ENCODE peak calls at places on chromosomes 2 and 18, in four cellular contexts. One of them, this sample, is unnamed.

GRCh38 chr2:216211141-216211540 is 102.0 kb downstream of the XRCC5 start:
- DNase-seq in tibial nerve: no peak
- DNase-seq in HL-60: no peak
- DNase-seq in cardiac fibroblast: no peak
- DNase-seq in this sample: no peak

GRCh38 chr2:236194786-236195185 is 26.6 kb upstream of the GBX2 start:
- DNase-seq in tibial nerve: no peak
- DNase-seq in HL-60: no peak
- DNase-seq in cardiac fibroblast: no peak
- DNase-seq in this sample: no peak

GRCh38 chr2:26473796-26474195 is 4.1 kb downstream of the OTOF start:
- DNase-seq in tibial nerve: no peak
- DNase-seq in HL-60: no peak
- DNase-seq in cardiac fibroblast: no peak
- DNase-seq in this sample: no peak

GRCh38 chr18:23283933-23284430 is 148.7 kb downstream of the CABLES1 start:
- DNase-seq in tibial nerve: no peak
- DNase-seq in HL-60: no peak
- DNase-seq in cardiac fibroblast: peak
- DNase-seq in this sample: no peak

GRCh38 chr2:195500878-195501277 is 156.1 kb upstream of the SLC39A10 start:
- DNase-seq in tibial nerve: no peak
- DNase-seq in HL-60: no peak
- DNase-seq in cardiac fibroblast: no peak
- DNase-seq in this sample: no peak

GRCh38 chr2:5766051-5766450 is 73.9 kb downstream of the SOX11 start:
- DNase-seq in tibial nerve: no peak
- DNase-seq in HL-60: no peak
- DNase-seq in cardiac fibroblast: no peak
- DNase-seq in this sample: no peak

GRCh38 chr2:203225423-203226039 is 13.3 kb upstream of the CYP20A1 start:
- DNase-seq in tibial nerve: no peak
- DNase-seq in HL-60: no peak
- DNase-seq in cardiac fibroblast: peak
- DNase-seq in this sample: no peak

GRCh38 chr2:127085260-127085666 is 21.7 kb downstream of the BIN1 start:
- DNase-seq in tibial nerve: no peak
- DNase-seq in HL-60: no peak
- DNase-seq in cardiac fibroblast: no peak
- DNase-seq in this sample: no peak

GRCh38 chr2:85369500-85369899 is 14.9 kb downstream of the ELMOD3 start:
- DNase-seq in tibial nerve: no peak
- DNase-seq in HL-60: no peak
- DNase-seq in cardiac fibroblast: no peak
- DNase-seq in this sample: no peak

GRCh38 chr2:239323473-239323872 is 77.3 kb downstream of the HDAC4 start:
- DNase-seq in tibial nerve: no peak
- DNase-seq in HL-60: no peak
- DNase-seq in cardiac fibroblast: no peak
- DNase-seq in this sample: no peak

DNA sequence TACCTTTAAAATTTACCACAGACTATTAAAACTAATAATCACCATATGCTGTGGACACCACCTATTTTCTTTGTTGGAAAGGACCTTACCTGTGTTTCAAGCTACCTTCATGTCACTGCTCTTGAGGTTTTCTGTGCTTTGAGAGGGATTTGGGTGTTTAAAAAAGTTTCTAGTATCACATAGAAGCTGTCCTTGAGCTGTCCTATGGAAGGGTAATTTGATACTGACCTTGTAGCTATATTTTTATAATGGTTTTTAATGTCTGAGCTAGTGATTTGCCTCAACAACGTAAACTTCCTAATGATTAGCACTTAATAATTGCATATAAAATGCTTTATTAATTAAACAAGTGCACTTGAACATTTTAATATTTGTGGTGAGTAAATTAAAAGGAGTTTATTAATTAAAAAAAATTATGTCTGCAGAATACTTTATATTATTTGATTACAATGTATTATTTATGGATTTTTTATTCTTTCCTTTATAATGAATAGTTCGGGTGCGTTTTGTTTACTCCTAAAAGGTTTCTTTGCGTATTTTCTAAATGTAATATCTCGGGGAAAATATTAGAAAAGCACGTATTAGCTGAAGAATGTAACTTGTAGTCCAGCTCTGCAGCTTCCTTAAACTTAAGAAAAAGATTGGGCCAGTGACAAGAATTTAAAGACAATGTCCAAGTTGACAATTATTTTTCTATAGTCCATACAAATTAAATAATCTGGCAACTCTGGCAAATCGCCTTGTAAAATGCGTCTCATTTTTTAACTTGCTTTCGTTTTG is 2.3 kb downstream of the HOXD8 start:
- DNase-seq in tibial nerve: no peak
- DNase-seq in HL-60: no peak
- DNase-seq in cardiac fibroblast: no peak
- DNase-seq in this sample: no peak
- H3K4me3 ChIP-seq in tibial nerve: no peak
- H3K4me3 ChIP-seq in HL-60: no peak
- H3K4me3 ChIP-seq in cardiac fibroblast: no peak
- H3K4me3 ChIP-seq in this sample: no peak

GRCh38 chr2:12592296-12592695 is 124.4 kb upstream of the TRIB2 start:
- DNase-seq in tibial nerve: no peak
- DNase-seq in HL-60: no peak
- DNase-seq in cardiac fibroblast: no peak
- DNase-seq in this sample: no peak
- TF ChIP-seq CTCF in tibial nerve: no peak
- TF ChIP-seq CTCF in HL-60: no peak
- TF ChIP-seq CTCF in cardiac fibroblast: no peak
- TF ChIP-seq CTCF in this sample: no peak

DNA sequence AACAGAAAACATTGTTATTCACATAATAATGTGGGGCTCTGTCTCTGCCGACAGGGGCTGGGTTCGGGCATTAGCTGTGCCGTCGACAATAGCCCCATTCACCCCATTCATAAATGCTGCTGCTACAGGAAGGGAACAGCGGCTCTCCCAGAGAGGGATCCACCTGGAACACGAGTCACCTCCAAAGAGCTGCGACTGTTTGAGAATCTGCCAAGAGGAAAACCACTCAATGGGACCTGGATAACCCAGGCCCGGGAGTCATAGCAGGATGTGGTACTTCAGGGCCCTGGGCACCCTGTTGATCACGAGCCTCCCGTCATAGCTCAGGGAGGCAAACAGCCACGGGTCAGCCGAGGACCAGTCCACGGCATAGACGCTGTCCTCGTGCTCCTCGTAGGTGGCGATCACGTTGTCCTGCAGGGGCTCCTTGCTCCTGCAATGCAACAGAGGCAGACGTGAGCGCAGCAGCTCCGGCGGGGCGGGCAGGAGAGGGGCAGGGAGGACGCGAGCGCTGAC is 188.5 kb downstream of the EIPR1 start:
- DNase-seq in tibial nerve: no peak
- DNase-seq in HL-60: no peak
- DNase-seq in cardiac fibroblast: peak
- DNase-seq in this sample: no peak
- H3K4me3 ChIP-seq in tibial nerve: no peak
- H3K4me3 ChIP-seq in HL-60: no peak
- H3K4me3 ChIP-seq in cardiac fibroblast: no peak
- H3K4me3 ChIP-seq in this sample: no peak

GRCh38 chr2:71282493-71282892 is 49.1 kb upstream of the ZNF638 start:
- DNase-seq in tibial nerve: no peak
- DNase-seq in HL-60: no peak
- DNase-seq in cardiac fibroblast: peak
- DNase-seq in this sample: no peak
- TF ChIP-seq CTCF in tibial nerve: no peak
- TF ChIP-seq CTCF in HL-60: no peak
- TF ChIP-seq CTCF in cardiac fibroblast: no peak
- TF ChIP-seq CTCF in this sample: peak

GRCh38 chr2:131674174-131674507 is 146.5 kb downstream of the CCDC74A start:
- DNase-seq in tibial nerve: no peak
- DNase-seq in HL-60: no peak
- DNase-seq in cardiac fibroblast: no peak
- DNase-seq in this sample: no peak

GRCh38 chr2:131673400-131674173 is 145.9 kb downstream of the CCDC74A start:
- DNase-seq in tibial nerve: peak
- DNase-seq in HL-60: no peak
- DNase-seq in cardiac fibroblast: peak
- DNase-seq in this sample: no peak
- H3K4me3 ChIP-seq in tibial nerve: peak
- H3K4me3 ChIP-seq in HL-60: peak
- H3K4me3 ChIP-seq in cardiac fibroblast: peak
- H3K4me3 ChIP-seq in this sample: peak

GRCh38 chr2:40213616-40214015 is 238.3 kb downstream of the SLC8A1 start:
- DNase-seq in tibial nerve: no peak
- DNase-seq in HL-60: no peak
- DNase-seq in cardiac fibroblast: no peak
- DNase-seq in this sample: no peak

GRCh38 chr2:40210968-40211353 is 240.9 kb downstream of the SLC8A1 start:
- DNase-seq in tibial nerve: no peak
- DNase-seq in HL-60: no peak
- DNase-seq in cardiac fibroblast: no peak
- DNase-seq in this sample: no peak

GRCh38 chr2:40210344-40210967 is 241.4 kb downstream of the SLC8A1 start:
- DNase-seq in tibial nerve: no peak
- DNase-seq in HL-60: no peak
- DNase-seq in cardiac fibroblast: no peak
- DNase-seq in this sample: no peak

GRCh38 chr2:40209728-40210127 is 242.2 kb downstream of the SLC8A1 start:
- DNase-seq in tibial nerve: no peak
- DNase-seq in HL-60: no peak
- DNase-seq in cardiac fibroblast: no peak
- DNase-seq in this sample: no peak

DNA sequence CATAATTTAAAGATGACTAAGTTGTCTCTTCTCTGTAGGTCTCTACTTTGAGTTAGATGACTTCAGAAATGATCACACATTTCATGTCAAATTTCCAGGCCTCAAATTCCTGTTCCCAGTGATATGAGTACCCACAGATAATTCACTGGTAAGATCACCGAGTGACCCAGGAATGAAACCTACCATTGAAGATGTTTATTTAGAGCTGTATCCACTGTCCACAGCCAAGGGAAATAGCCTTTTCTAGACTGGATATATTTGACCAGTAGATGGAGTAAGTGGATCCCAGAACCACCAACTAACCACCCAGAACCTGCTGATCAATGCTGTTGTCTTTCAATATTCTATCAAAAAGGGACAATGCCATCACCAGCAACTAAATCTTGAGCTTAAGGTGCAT is 238.8 kb downstream of the SLC8A1 start:
- DNase-seq in tibial nerve: no peak
- DNase-seq in HL-60: no peak
- DNase-seq in cardiac fibroblast: peak
- DNase-seq in this sample: no peak
- TF ChIP-seq CTCF in tibial nerve: peak
- TF ChIP-seq CTCF in HL-60: no peak
- TF ChIP-seq CTCF in cardiac fibroblast: peak
- TF ChIP-seq CTCF in this sample: peak

GRCh38 chr2:159799833-159800232 is 1.8 kb upstream of the CD302 start:
- DNase-seq in tibial nerve: no peak
- DNase-seq in HL-60: no peak
- DNase-seq in cardiac fibroblast: no peak
- DNase-seq in this sample: no peak

GRCh38 chr2:159798376-159798724 is 342 bp upstream of the CD302 start:
- DNase-seq in tibial nerve: no peak
- DNase-seq in HL-60: no peak
- DNase-seq in cardiac fibroblast: no peak
- DNase-seq in this sample: no peak

GRCh38 chr2:159797468-159798375 is at the start of gene CD302:
- DNase-seq in tibial nerve: peak
- DNase-seq in HL-60: peak
- DNase-seq in cardiac fibroblast: peak
- DNase-seq in this sample: no peak

GRCh38 chr2:159793265-159793664 is 4.7 kb downstream of the CD302 start:
- DNase-seq in tibial nerve: no peak
- DNase-seq in HL-60: no peak
- DNase-seq in cardiac fibroblast: no peak
- DNase-seq in this sample: no peak

GRCh38 chr2:159795781-159796667 is 2.0 kb downstream of the CD302 start:
- DNase-seq in tibial nerve: no peak
- DNase-seq in HL-60: no peak
- DNase-seq in cardiac fibroblast: no peak
- DNase-seq in this sample: no peak
- H3K4me3 ChIP-seq in tibial nerve: no peak
- H3K4me3 ChIP-seq in HL-60: no peak
- H3K4me3 ChIP-seq in cardiac fibroblast: no peak
- H3K4me3 ChIP-seq in this sample: no peak

DNA sequence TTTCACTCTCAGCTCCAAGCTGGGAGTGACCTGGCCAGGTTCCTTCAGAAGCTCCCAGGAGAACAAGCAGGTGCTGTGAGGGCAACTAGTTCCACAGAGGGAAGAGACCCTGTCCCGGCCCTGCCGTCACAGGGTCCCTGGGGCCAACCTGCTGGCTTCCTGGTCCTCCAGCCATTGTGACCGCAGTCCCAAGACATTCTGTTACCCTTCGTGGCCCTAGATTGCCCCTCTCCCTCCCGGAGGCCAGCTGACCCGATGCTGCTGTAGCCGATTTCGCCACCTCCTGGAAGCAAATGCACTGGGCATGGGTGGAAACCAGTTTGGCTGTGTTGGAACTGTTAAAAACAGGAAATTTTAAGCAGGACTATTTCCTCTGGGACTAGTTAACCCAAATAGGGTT is 55.4 kb downstream of the EPAS1 start:
- DNase-seq in tibial nerve: no peak
- DNase-seq in HL-60: no peak
- DNase-seq in cardiac fibroblast: peak
- DNase-seq in this sample: no peak
- TF ChIP-seq CTCF in tibial nerve: no peak
- TF ChIP-seq CTCF in HL-60: no peak
- TF ChIP-seq CTCF in cardiac fibroblast: peak
- TF ChIP-seq CTCF in this sample: no peak